ENCODE peak calls at places on chromosomes 1 and 21, in six cellular contexts. O, N, W, E, R and Q are unnamed samples.
A peak's percentile ranks its signal among the peaks of the same experiment; 100 is the strongest.

GRCh38 chr1:217106231-217106630 is 383.0 kb upstream of the ESRRG start:
- DNase-seq in O (no peak), E (no peak), N (no peak), W (no peak), R (no peak), Q (no peak)

GRCh38 chr21:37869661-37870060 is 46.6 kb downstream of the KCNJ6 start:
- DNase-seq in N (no peak), R (no peak), W (no peak), O (no peak), E (no peak), Q (no peak)

GRCh38 chr1:1144122-1144842 is 28.4 kb upstream of the C1orf159 start:
- DNase-seq in E (no peak), N (peak; percentile 75), R (no peak), W (no peak), O (peak; percentile 92), Q (no peak)

GRCh38 chr1:46401964-46402626 is 8.0 kb downstream of the FAAH start:
- DNase-seq in E (no peak), N (no peak), R (no peak), W (peak; percentile 71), O (peak; percentile 86), Q (no peak)

GRCh38 chr1:112388436-112388835 is 7.6 kb upstream of the CTTNBP2NL start:
- DNase-seq in W (no peak), E (no peak), N (no peak), R (no peak), O (no peak), Q (no peak)

GRCh38 chr1:41323243-41323642 is 38.0 kb upstream of the FOXO6 start:
- DNase-seq in E (no peak), W (no peak), N (no peak), O (no peak), R (no peak), Q (no peak)

GRCh38 chr21:32337206-32337605 is 38.6 kb downstream of the MRAP start:
- DNase-seq in O (no peak), W (no peak), N (no peak), E (no peak), R (no peak), Q (no peak)

GRCh38 chr1:41735587-41736290 is 183.0 kb downstream of the HIVEP3 start:
- DNase-seq in E (no peak), N (no peak), W (no peak), R (no peak), O (peak; percentile 37), Q (no peak)

GRCh38 chr1:44576456-44577150 is 97.7 kb downstream of the TMEM53 start:
- DNase-seq in R (no peak), W (peak; percentile 45), E (peak; percentile 56), N (no peak), O (no peak), Q (no peak)